ENCODE peak calls at places on chromosome 4, in nine cellular contexts. I is pancreas; V is cardiac fibroblast; X is CD8-positive, alpha-beta T cell; G is prostate gland; H is fibroblast of lung; J is bronchial epithelial cell; A is WTC11; P is upper lobe of right lung. Y is an unnamed sample.
A peak's percentile ranks its signal among the peaks of the same experiment; 100 is the strongest.

GRCh38 chr4:118772149-118773081 is 63.5 kb downstream of the SEC24D start:
- DNase-seq in J (peak; percentile 66), I (no peak), G (no peak), V (peak; percentile 72), H (peak; percentile 48), A (no peak), X (no peak), P (no peak), Y (no peak)

GRCh38 chr4:175470141-175470540 is 341.9 kb downstream of the GPM6A start:
- DNase-seq in J (no peak), H (peak; percentile 77), I (no peak), A (no peak), V (peak; percentile 50), P (no peak), X (no peak), G (no peak), Y (no peak)

GRCh38 chr4:35939746-35940145 is 304.6 kb downstream of the ARAP2 start:
- DNase-seq in H (no peak), I (no peak), V (no peak), P (no peak), X (no peak), G (no peak), J (peak; percentile 6), A (no peak), Y (no peak)

GRCh38 chr4:99885063-99885664 is 9.1 kb downstream of the LAMTOR3 start:
- DNase-seq in X (peak; percentile 20), V (peak; percentile 54), A (no peak), P (no peak), J (peak; percentile 41), H (peak; percentile 34), G (no peak), I (no peak), Y (peak; percentile 32)

GRCh38 chr4:78602334-78602733 is 50.8 kb downstream of the ANXA3 start:
- DNase-seq in I (no peak), G (peak; percentile 14), H (peak; percentile 34), J (no peak), X (no peak), P (no peak), V (no peak), A (no peak), Y (no peak)

GRCh38 chr4:53863163-53863562 is 201.2 kb downstream of the CHIC2 start:
- DNase-seq in H (peak; percentile 69), A (no peak), V (peak; percentile 64), X (no peak), P (no peak), G (no peak), J (no peak), I (no peak), Y (no peak)

GRCh38 chr4:72767903-72768817 is 199.1 kb upstream of the ADAMTS3 start:
- DNase-seq in V (peak; percentile 97), J (peak; percentile 49), X (no peak), A (no peak), P (no peak), H (peak; percentile 97), G (no peak), I (no peak), Y (no peak)

GRCh38 chr4:147194107-147194506 is 248.4 kb upstream of the TTC29 start:
- DNase-seq in X (no peak), H (peak; percentile 13), G (no peak), A (no peak), J (no peak), P (no peak), V (peak; percentile 19), I (no peak), Y (no peak)

GRCh38 chr4:3442959-3443749 is 1.4 kb downstream of the HGFAC start:
- DNase-seq in H (no peak), J (no peak), A (peak; percentile 77), V (peak; percentile 31), I (no peak), X (peak; percentile 77), G (peak; percentile 33), P (no peak), Y (peak; percentile 53)

GRCh38 chr4:21652508-21653108 is 296.0 kb downstream of the KCNIP4 start:
- DNase-seq in A (no peak), P (no peak), X (no peak), I (no peak), J (no peak), H (no peak), V (no peak), G (no peak), Y (no peak)

GRCh38 chr4:3416270-3416669 is 25.5 kb upstream of the HGFAC start:
- DNase-seq in V (no peak), H (no peak), A (no peak), I (no peak), P (peak; percentile 31), X (no peak), J (no peak), G (no peak), Y (no peak)

GRCh38 chr4:53763813-53764597 is 172.7 kb upstream of the LNX1 start:
- DNase-seq in X (no peak), G (no peak), I (no peak), A (no peak), J (peak; percentile 33), H (peak; percentile 95), P (no peak), V (peak; percentile 85), Y (no peak)

GRCh38 chr4:10734697-10735096 is 50.1 kb upstream of the CLNK start:
- DNase-seq in J (no peak), V (no peak), G (no peak), H (no peak), A (no peak), P (no peak), X (no peak), I (no peak), Y (no peak)

GRCh38 chr4:41611881-41612871 is 74.2 kb downstream of the LIMCH1 start:
- DNase-seq in V (peak; percentile 9), J (peak; percentile 82), G (peak; percentile 47), H (peak; percentile 89), P (no peak), X (no peak), I (peak; percentile 41), A (peak; percentile 28), Y (no peak)

GRCh38 chr4:54913751-54914526 is 211.5 kb downstream of the KDR start:
- DNase-seq in J (no peak), P (no peak), A (no peak), H (no peak), I (no peak), G (no peak), V (peak; percentile 19), X (no peak), Y (no peak)

GRCh38 chr4:84146300-84146942 is 352.7 kb downstream of the NKX6-1 start:
- DNase-seq in G (no peak), I (no peak), H (no peak), X (no peak), A (no peak), V (no peak), J (no peak), P (no peak), Y (no peak)

GRCh38 chr4:84150177-84150576 is 348.9 kb downstream of the NKX6-1 start:
- DNase-seq in J (no peak), V (no peak), I (no peak), H (no peak), G (no peak), X (no peak), A (no peak), P (no peak), Y (no peak)

GRCh38 chr4:84151574-84151973 is 347.5 kb downstream of the NKX6-1 start:
- DNase-seq in P (no peak), X (no peak), V (no peak), H (no peak), I (no peak), A (no peak), J (no peak), G (no peak), Y (no peak)
- TF ChIP-seq CTCF in P (no peak), X (no peak), V (no peak), H (no peak), I (no peak), A (no peak), J (no peak), G (no peak), Y (no peak)

GRCh38 chr4:143183513-143184216 is 1.1 kb upstream of the USP38 start:
- DNase-seq in V (no peak), J (peak; percentile 4), I (no peak), H (no peak), P (no peak), G (no peak), A (no peak), X (no peak), Y (peak; percentile 2)
- TF ChIP-seq CTCF in V (no peak), J (no peak), I (no peak), H (no peak), P (no peak), G (no peak), A (no peak), X (no peak), Y (no peak)

GRCh38 chr4:76197001-76197743 is 16.5 kb downstream of the SCARB2 start:
- DNase-seq in J (no peak), H (peak; percentile 76), V (peak; percentile 56), P (no peak), X (no peak), G (no peak), A (no peak), I (no peak), Y (no peak)

GRCh38 chr4:76200771-76201224 is 12.8 kb downstream of the SCARB2 start:
- DNase-seq in P (no peak), J (no peak), G (no peak), I (peak; percentile 59), X (no peak), H (no peak), A (no peak), V (no peak), Y (peak; percentile 66)

GRCh38 chr4:76198411-76199237 is 15.0 kb downstream of the SCARB2 start:
- DNase-seq in A (no peak), V (peak; percentile 93), P (no peak), J (peak; percentile 61), G (peak; percentile 90), I (peak; percentile 49), X (peak; percentile 31), H (peak; percentile 93), Y (peak; percentile 51)

GRCh38 chr4:76197971-76198410 is 15.6 kb downstream of the SCARB2 start:
- DNase-seq in G (peak; percentile 61), X (peak; percentile 14), A (no peak), P (peak; percentile 71), V (peak; percentile 72), H (peak; percentile 89), I (no peak), J (no peak), Y (peak; percentile 72)

GRCh38 chr4:76199664-76200211 is 13.9 kb downstream of the SCARB2 start:
- DNase-seq in A (peak; percentile 40), I (peak; percentile 39), P (no peak), H (peak; percentile 54), G (no peak), J (no peak), X (peak; percentile 10), V (peak; percentile 53), Y (no peak)
- TF ChIP-seq CTCF in A (no peak), I (no peak), P (peak; percentile 4), H (no peak), G (no peak), J (no peak), X (no peak), V (peak; percentile 6), Y (no peak)

DNA sequence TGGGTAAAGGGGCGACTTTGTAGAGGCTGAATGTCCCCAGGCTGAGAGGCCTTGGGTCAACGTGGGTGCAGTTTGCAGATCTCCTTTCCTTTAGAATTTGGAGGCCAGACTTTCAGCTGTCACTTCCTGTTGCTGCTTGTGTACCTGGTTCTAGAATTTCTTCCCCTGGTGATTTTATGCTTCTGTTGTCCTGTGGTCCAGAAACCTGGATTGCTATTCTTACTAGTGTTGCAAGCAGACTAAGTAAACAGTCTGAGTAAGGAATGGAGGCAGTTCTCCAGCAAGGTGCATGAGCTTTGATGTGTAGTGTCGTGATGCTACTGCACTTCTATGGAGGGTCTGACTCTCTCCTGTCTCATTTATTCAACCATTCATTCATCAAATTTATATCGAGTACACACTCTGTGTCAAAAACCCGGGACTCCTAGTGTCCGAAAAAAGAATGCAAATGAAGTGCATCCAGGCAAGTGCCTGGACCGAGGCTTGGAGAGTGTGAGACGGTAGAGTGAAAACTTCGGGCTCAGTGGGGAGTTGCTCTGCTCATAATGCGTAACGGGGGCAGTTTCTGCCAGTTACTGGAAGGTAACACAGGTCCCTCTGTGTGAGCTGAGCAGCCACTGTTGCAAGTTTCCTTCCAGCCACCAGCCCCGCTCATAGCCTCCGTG is 83.3 kb downstream of the SORCS2 start:
- DNase-seq in G (no peak), H (no peak), I (no peak), X (no peak), J (no peak), P (no peak), A (no peak), V (no peak), Y (no peak)
- TF ChIP-seq CTCF in G (no peak), H (no peak), I (no peak), X (no peak), J (no peak), P (no peak), A (no peak), V (no peak), Y (no peak)

Y was measured in HL-60.